ENCODE peak calls at places on chromosomes 5 and 9, in eight cellular contexts. T is HCT116, K is IMR-90, H is H1, X is HepG2, V is SK-N-SH, Z is K562, P is GM12878. B is an unnamed sample.

GRCh38 chr5:172280937-172281336 is 2.6 kb downstream of the UBTD2 start:
- DNase-seq in K (peak), Z (no peak), H (no peak), V (no peak), T (no peak), X (no peak), P (no peak), B (no peak)

GRCh38 chr9:87569008-87569908 is 71.6 kb downstream of the DAPK1 start:
- DNase-seq in Z (no peak), H (no peak), V (peak), P (no peak), X (peak), K (no peak), T (no peak), B (no peak)

GRCh38 chr9:135905380-135906282 is 1.7 kb downstream of the CAMSAP1 start:
- DNase-seq in V (no peak), H (no peak), Z (no peak), K (peak), X (no peak), T (peak), P (no peak), B (no peak)

GRCh38 chr5:137492321-137492720 is 6.8 kb downstream of the SPOCK1 start:
- DNase-seq in P (no peak), Z (no peak), V (no peak), H (no peak), T (no peak), K (peak), X (no peak), B (no peak)

GRCh38 chr9:92489209-92489608 is 6.9 kb upstream of the ASPN start:
- DNase-seq in T (no peak), Z (no peak), P (no peak), X (no peak), K (peak), V (no peak), H (no peak), B (no peak)

GRCh38 chr9:96258967-96259366 is 43.0 kb downstream of the HSD17B3 start:
- DNase-seq in K (no peak), Z (no peak), X (no peak), P (no peak), T (peak), V (no peak), H (no peak), B (no peak)

GRCh38 chr9:16241231-16241630 is 629.2 kb downstream of the BNC2 start:
- DNase-seq in K (peak), T (no peak), X (no peak), V (no peak), Z (no peak), P (no peak), H (no peak), B (no peak)

GRCh38 chr9:126471084-126471611 is 142.6 kb upstream of the LMX1B start:
- DNase-seq in H (no peak), P (peak), T (no peak), V (no peak), K (peak), X (no peak), Z (no peak), B (no peak)

GRCh38 chr5:36880761-36881160 is 4.2 kb downstream of the NIPBL start:
- DNase-seq in T (no peak), P (no peak), H (no peak), Z (no peak), K (no peak), X (no peak), V (no peak), B (no peak)

GRCh38 chr5:122170630-122171029 is 41.3 kb downstream of the ZNF474 start:
- DNase-seq in V (no peak), X (no peak), T (no peak), Z (no peak), P (no peak), K (peak), H (no peak), B (no peak)

GRCh38 chr5:107248065-107248695 is 422.6 kb downstream of the EFNA5 start:
- DNase-seq in K (peak), V (peak), T (peak), X (no peak), H (peak), P (peak), Z (peak), B (peak)

GRCh38 chr5:80245986-80246781 is 9.7 kb downstream of the SERINC5 start:
- DNase-seq in X (peak), H (no peak), K (peak), Z (no peak), P (no peak), V (no peak), T (no peak), B (no peak)

GRCh38 chr5:80243567-80243966 is 12.3 kb downstream of the SERINC5 start:
- DNase-seq in K (no peak), X (no peak), H (no peak), Z (no peak), V (no peak), T (no peak), P (no peak), B (no peak)

GRCh38 chr5:80248378-80248777 is 7.5 kb downstream of the SERINC5 start:
- DNase-seq in V (no peak), T (no peak), K (no peak), P (no peak), H (no peak), X (no peak), Z (no peak), B (no peak)

GRCh38 chr5:80249876-80250275 is 6.0 kb downstream of the SERINC5 start:
- DNase-seq in K (no peak), T (no peak), X (no peak), V (no peak), H (no peak), P (no peak), Z (no peak), B (no peak)

DNA sequence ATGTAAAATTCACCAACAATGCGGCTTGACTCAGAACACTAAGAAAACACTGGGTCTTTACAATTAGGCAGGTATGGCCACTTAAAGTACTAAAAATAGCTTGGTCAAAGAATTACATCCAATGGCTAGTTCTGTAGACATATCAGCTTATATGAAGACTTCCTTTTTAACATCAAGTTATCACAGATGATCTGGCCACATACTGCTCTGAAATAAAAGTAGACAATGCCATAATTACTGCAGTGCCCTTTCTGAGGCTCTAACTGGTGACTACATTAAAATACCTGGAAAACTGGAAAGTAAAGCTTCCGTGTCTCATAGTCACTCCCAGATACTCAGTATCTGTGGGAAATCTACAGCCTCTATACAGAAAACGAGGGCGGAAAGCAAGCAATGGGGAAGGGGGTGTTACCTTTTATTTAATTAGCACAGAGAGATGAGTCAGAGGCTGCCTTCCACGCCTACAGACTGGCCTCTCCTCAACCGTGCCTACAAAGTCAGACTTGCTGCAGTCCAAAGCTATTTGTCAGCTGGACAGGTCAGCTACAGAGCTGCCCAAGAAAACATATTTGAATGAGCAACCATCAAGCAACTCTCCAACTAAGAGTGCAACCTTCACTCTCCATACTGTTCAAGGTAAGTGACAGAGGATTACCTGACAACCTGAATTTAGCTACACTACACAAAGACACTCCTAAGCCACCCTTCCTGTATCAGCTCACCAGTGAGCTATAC is 8.7 kb downstream of the SERINC5 start:
- DNase-seq in H (no peak), X (peak), P (peak), Z (peak), T (peak), V (peak), K (peak), B (peak)
- TF ChIP-seq RAD21 in H (no peak), X (no peak), P (no peak), Z (no peak), T (peak), V (no peak), K (no peak), B (no peak)

GRCh38 chr9:114472765-114473446 is 32.4 kb downstream of the WHRN start:
- DNase-seq in H (no peak), V (no peak), X (no peak), P (no peak), T (no peak), Z (no peak), K (peak), B (no peak)
- TF ChIP-seq RAD21 in H (no peak), V (no peak), X (no peak), P (no peak), T (no peak), Z (no peak), K (no peak), B (no peak)

DNA sequence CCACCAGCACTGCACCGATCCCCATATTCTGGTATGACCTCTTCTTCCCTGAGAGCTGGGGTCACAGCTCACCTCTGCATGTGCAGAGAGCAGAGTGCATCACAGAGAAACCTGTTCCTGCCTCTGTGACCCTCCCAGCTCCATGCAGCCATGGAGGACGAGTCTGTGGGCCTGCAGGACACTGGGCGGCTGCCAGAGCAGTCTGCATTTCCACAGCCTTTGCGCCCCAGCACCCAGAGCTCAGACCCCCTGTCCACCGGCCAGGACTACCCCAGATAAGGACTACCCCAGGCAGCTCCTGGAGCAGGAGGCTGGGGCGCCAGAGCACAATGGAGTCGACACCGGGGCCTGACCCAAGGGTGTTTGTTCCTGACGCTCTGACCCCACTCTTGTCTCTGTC is 308.1 kb upstream of the IRX1 start:
- DNase-seq in Z (no peak), K (no peak), V (no peak), P (no peak), H (peak), X (no peak), T (no peak), B (no peak)
- TF ChIP-seq RAD21 in Z (no peak), K (no peak), V (no peak), P (no peak), H (no peak), X (no peak), T (no peak), B (no peak)

GRCh38 chr5:133844836-133845235 is 123.6 kb downstream of the C5orf15 start:
- DNase-seq in H (no peak), X (no peak), Z (no peak), V (no peak), P (no peak), T (no peak), K (no peak), B (no peak)
- TF ChIP-seq RAD21 in H (no peak), X (no peak), Z (no peak), V (no peak), P (no peak), T (no peak), K (no peak), B (no peak)

GRCh38 chr5:116225318-116225717 is 140.5 kb downstream of the COMMD10 start:
- DNase-seq in Z (no peak), V (no peak), X (no peak), P (no peak), H (no peak), K (no peak), T (no peak), B (no peak)
- TF ChIP-seq RAD21 in Z (no peak), V (no peak), X (no peak), P (no peak), H (no peak), K (no peak), T (no peak), B (no peak)

GRCh38 chr5:35024911-35025510 is 22.7 kb downstream of the AGXT2 start:
- DNase-seq in X (no peak), H (no peak), T (no peak), V (no peak), Z (no peak), K (no peak), P (no peak), B (no peak)

GRCh38 chr5:35023531-35024178 is 24.1 kb downstream of the AGXT2 start:
- DNase-seq in X (no peak), T (no peak), H (no peak), P (no peak), Z (no peak), K (no peak), V (no peak), B (no peak)

GRCh38 chr5:35029333-35029732 is 18.4 kb downstream of the AGXT2 start:
- DNase-seq in X (no peak), V (no peak), P (no peak), T (no peak), Z (no peak), K (peak), H (no peak), B (no peak)

GRCh38 chr5:35026941-35027340 is 20.8 kb downstream of the AGXT2 start:
- DNase-seq in T (no peak), P (no peak), Z (no peak), K (no peak), V (no peak), H (no peak), X (no peak), B (no peak)

DNA sequence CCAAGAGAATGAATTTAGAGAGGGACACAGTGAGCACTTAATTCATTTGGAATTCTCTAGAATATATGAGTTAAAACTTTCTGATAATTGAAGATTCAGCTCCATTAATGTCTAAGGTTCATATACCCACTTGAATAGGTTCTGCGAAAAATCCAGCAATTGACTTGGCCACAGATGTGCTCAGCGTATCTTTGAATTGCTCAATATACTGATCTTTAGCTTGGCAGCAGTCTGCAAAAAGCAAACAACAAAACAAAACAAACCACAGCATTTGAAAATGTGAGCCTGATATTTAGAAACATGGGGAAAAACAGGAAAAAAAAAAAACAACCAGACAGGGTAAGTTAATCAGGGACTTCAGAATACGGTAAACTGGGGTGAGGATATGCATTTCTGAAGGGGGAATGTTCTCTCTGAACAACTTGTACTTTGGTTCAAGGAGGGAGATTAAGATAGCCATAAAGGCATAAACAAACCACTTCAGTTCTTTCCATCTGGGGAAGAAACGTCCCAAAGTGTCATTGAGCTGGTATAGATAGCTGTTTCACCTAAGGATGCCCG is 21.4 kb downstream of the AGXT2 start:
- DNase-seq in T (no peak), V (no peak), Z (no peak), P (no peak), X (no peak), H (no peak), K (no peak), B (no peak)
- TF ChIP-seq RAD21 in T (no peak), V (no peak), Z (no peak), P (no peak), X (no peak), H (no peak), K (no peak), B (no peak)

DNA sequence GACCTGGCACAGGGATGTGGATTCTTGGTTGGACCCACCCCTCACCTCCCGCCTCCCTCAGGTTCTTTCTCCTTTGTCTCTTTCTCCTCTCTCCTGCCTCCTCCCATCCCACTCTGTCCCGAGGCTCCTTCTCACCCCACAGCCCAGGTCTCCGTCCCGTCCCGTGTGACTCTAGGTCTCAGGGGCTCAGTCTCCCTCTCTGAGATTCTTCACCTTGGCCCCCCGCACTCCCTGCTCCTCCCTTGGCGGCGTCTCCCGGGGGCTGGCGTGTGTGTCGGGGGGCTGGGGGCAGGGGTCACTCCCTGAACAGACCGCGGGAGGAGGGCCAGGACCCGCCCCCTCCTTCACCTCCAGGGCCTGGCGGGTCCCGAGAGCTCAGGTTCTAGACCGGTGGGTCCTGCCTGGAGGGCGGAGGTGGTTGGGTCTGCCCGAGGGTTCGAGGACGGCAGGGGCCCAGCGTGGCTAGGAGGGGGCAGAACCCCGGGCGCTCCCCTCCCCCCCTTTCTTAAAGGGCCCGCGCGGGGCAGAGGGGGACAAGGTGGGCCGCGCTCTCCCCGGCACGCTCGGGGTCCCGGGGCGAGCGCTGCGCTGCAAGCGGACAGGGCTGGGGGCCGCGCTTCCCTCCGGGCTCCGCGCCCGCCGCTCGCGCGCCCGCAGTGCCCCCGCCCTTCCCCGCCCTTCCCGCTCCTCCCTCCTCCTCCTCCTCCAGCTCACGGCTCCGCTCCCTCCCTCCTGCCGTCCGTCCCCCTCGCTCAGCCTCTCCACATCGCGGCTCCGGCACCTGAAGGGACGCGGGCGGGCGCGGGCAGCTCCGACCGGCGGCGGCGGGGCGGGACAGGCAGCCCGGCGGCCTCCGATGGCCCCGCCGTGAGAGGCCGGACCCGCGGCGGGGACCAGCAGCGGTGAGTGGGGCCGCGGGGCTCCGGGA is at the start of gene PSD2:
- DNase-seq in Z (peak), K (no peak), V (peak), P (no peak), H (peak), X (no peak), T (no peak), B (no peak)
- TF ChIP-seq RAD21 in Z (no peak), K (no peak), V (no peak), P (no peak), H (no peak), X (no peak), T (no peak), B (no peak)

B was measured in A549.